ENCODE peak calls at places on chromosomes 1 and 21, in five cellular contexts. M is Panc1, P is Peyer's patch, S is tibial nerve, D is aorta. B is an unnamed sample. For H3K4me1 and H3K36me3, the result is how much of the 10 kb centered on the place peaks cover.

GRCh38 chr1:25731626-25732370 is 68.2 kb upstream of the SELENON start:
- DNase-seq in M (no peak), P (no peak), S (no peak), D (no peak), B (no peak)

GRCh38 chr21:37758997-37759396 is 157.3 kb downstream of the KCNJ6 start:
- DNase-seq in M (peak), P (peak), S (no peak), D (no peak), B (no peak)

GRCh38 chr1:111505641-111506119 is 2.2 kb upstream of the ADORA3 start:
- DNase-seq in M (no peak), P (no peak), S (no peak), D (no peak), B (no peak)

GRCh38 chr1:229579101-229579651 is 20.7 kb upstream of the ABCB10 start:
- DNase-seq in M (no peak), P (no peak), S (peak), D (no peak), B (no peak)

GRCh38 chr21:44846485-44847260 is 26.8 kb downstream of the PTTG1IP start:
- DNase-seq in M (no peak), P (peak), S (peak), D (peak), B (no peak)

GRCh38 chr1:36134805-36135339 is 9.8 kb upstream of the COL8A2 start:
- DNase-seq in M (no peak), P (no peak), S (peak), D (peak), B (no peak)

GRCh38 chr1:244054924-244055263 is 3.8 kb downstream of the ZBTB18 start:
- DNase-seq in M (no peak), P (peak), S (no peak), D (no peak), B (no peak)

GRCh38 chr1:173149887-173150286 is 57.2 kb downstream of the TNFSF4 start:
- DNase-seq in M (no peak), P (no peak), S (peak), D (no peak), B (no peak)

GRCh38 chr1:165290143-165290542 is 66.4 kb downstream of the LMX1A start:
- DNase-seq in M (no peak), P (no peak), S (no peak), D (no peak), B (no peak)

GRCh38 chr1:171032822-171033702 is 57.6 kb upstream of the FMO3 start:
- DNase-seq in M (no peak), P (no peak), S (no peak), D (no peak), B (no peak)

GRCh38 chr1:68221971-68222355 is 10.4 kb downstream of the WLS start:
- DNase-seq in M (no peak), P (no peak), S (no peak), D (no peak), B (no peak)

GRCh38 chr1:224172229-224172628 is 10.8 kb upstream of the DEGS1 start:
- DNase-seq in M (no peak), P (no peak), S (no peak), D (no peak), B (no peak)

GRCh38 chr1:225348400-225348799 is 79.4 kb downstream of the LBR start:
- DNase-seq in M (no peak), P (no peak), S (no peak), D (no peak), B (no peak)

GRCh38 chr1:83515566-83516169 is 483.3 kb downstream of the TTLL7 start:
- DNase-seq in M (no peak), P (no peak), S (no peak), D (no peak), B (no peak)

GRCh38 chr1:10888791-10889627 is 92.6 kb upstream of the CASZ1 start:
- DNase-seq in M (no peak), P (no peak), S (no peak), D (peak), B (no peak)

GRCh38 chr21:36466061-36466511 is 13.8 kb downstream of the CLDN14 start:
- DNase-seq in M (no peak), P (no peak), S (no peak), D (no peak), B (no peak)

GRCh38 chr21:42598159-42598735 is 55.2 kb upstream of the PDE9A start:
- DNase-seq in M (no peak), P (no peak), S (no peak), D (no peak), B (no peak)

GRCh38 chr1:49333946-49334345 is 557.3 kb upstream of the BEND5 start:
- DNase-seq in M (no peak), P (no peak), S (no peak), D (no peak), B (no peak)

DNA sequence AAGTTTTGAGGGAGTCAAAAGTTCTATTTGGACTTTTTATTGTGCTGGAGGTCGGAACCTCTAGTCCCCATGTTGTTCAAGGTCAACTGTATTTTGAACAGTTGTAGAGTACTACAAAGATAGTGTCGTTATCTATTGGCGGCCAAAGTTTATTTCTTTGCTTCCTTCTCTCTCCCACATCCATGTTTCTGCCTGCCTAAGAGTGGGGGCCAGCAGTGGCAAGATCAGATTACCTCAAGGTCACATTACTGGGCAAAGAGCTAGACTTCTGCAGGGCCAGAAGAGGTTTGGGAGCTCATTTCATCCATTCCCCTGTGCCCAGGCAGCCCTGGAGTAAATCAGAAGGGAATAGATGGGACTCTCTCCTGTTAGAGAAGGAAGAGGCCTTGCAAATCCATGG is 73.6 kb downstream of the PLPP3 start:
- DNase-seq in M (no peak), P (no peak), S (no peak), D (no peak), B (no peak)
- H3K4me1 ChIP-seq in M (under half), P (under half), S (under half), D (under half), B (under half)

GRCh38 chr21:34501716-34502115 is 10.3 kb downstream of the KCNE1 start:
- DNase-seq in M (no peak), P (no peak), S (no peak), D (no peak), B (no peak)
- H3K36me3 ChIP-seq in M (under half), P (under half), S (under half), D (under half), B (under half)

GRCh38 chr1:63557365-63557987 is 34.2 kb downstream of the EFCAB7 start:
- DNase-seq in M (peak), P (no peak), S (no peak), D (no peak), B (no peak)
- H3K4me3 ChIP-seq in M (no peak), P (no peak), S (no peak), D (no peak), B (no peak)

GRCh38 chr1:201716742-201717135 is 112.2 kb upstream of the IPO9 start:
- DNase-seq in M (no peak), P (no peak), S (no peak), D (no peak), B (no peak)
- H3K4me1 ChIP-seq in M (half or more), P (under half), S (half or more), D (under half), B (under half)

DNA sequence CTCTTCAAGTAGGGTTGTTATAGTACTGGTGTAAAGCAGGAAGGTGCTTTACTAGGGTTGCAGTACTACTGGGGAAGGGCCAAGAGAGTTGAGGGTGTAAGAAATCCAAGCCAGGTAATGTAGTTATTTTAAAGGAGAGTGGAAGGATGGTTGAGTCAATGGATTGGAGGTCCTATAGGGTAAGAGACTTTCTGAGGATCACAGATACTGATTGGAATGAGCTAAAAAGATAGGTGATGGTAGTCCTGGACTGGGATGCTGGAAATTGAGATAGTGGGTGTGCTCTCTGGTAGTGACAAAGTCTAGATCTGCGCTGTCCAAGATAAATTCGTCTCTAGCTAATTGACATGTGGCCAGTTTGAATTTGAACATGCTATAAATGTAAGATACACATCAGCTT is 7.0 kb downstream of the TXLNA start:
- DNase-seq in M (no peak), P (no peak), S (no peak), D (no peak), B (no peak)
- H3K36me3 ChIP-seq in M (under half), P (half or more), S (under half), D (under half), B (half or more)

DNA sequence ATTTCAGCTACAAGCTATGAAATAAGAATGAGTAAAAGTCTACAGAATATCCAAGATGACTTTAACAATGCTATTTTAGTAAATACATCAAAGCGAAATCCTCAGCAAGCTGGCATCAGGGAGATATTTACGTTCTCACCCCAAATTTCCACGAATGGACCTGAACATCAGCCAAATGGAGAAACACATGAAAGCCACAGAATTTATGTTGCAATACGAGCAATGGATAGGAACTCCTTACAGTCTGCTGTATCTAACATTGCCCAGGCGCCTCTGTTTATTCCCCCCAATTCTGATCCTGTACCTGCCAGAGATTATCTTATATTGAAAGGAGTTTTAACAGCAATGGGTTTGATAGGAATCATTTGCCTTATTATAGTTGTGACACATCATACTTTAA is 13.6 kb upstream of the CLCA1 start:
- DNase-seq in M (no peak), P (no peak), S (no peak), D (no peak), B (no peak)
- H3K4me3 ChIP-seq in M (no peak), P (no peak), S (no peak), D (no peak), B (no peak)